ENCODE peak calls at places on chromosomes 12 and 14, in six cellular contexts. G, H, M, T, I and O are unnamed samples.

GRCh38 chr12:27331299-27331926 is 1.2 kb upstream of the BMAL2 start:
- DNase-seq in M (peak), I (peak), T (peak), G (no peak), H (peak), O (peak)

GRCh38 chr14:103908580-103908979 is 19.7 kb upstream of the TDRD9 start:
- DNase-seq in H (no peak), I (no peak), M (no peak), T (no peak), G (no peak), O (no peak)

GRCh38 chr12:93156091-93156490 is 221.6 kb upstream of the NUDT4 start:
- DNase-seq in M (no peak), I (no peak), G (no peak), T (no peak), H (no peak), O (peak)

GRCh38 chr12:91565246-91565645 is 382.6 kb upstream of the DCN start:
- DNase-seq in T (no peak), M (peak), I (peak), H (peak), G (no peak), O (peak)

GRCh38 chr12:5889381-5890047 is 55.5 kb downstream of the ANO2 start:
- DNase-seq in G (no peak), H (no peak), M (no peak), T (no peak), I (no peak), O (no peak)

GRCh38 chr14:101960225-101960624 is 4.1 kb upstream of the DYNC1H1 start:
- DNase-seq in M (no peak), I (no peak), T (no peak), H (peak), G (no peak), O (no peak)

GRCh38 chr12:16482726-16483125 is 123.2 kb downstream of the LMO3 start:
- DNase-seq in M (peak), H (no peak), T (no peak), G (no peak), I (peak), O (no peak)

GRCh38 chr14:69749956-69750355 is 17.0 kb upstream of the SRSF5 start:
- DNase-seq in G (no peak), M (no peak), H (no peak), I (no peak), T (no peak), O (no peak)

GRCh38 chr12:26106347-26106746 is 18.5 kb downstream of the BHLHE41 start:
- DNase-seq in G (no peak), H (no peak), I (no peak), M (no peak), T (no peak), O (no peak)

GRCh38 chr12:109163150-109163549 is 46.8 kb downstream of the ACACB start:
- DNase-seq in I (no peak), M (no peak), H (no peak), T (no peak), G (no peak), O (no peak)

GRCh38 chr12:43226151-43226550 is 325.9 kb downstream of the ADAMTS20 start:
- DNase-seq in T (no peak), G (no peak), H (no peak), I (no peak), M (no peak), O (no peak)

GRCh38 chr12:1576410-1577240 is 17.8 kb downstream of the FBXL14 start:
- DNase-seq in G (no peak), H (no peak), M (peak), I (peak), T (no peak), O (no peak)

GRCh38 chr12:46209914-46210834 is 58.7 kb downstream of the SLC38A1 start:
- DNase-seq in G (no peak), H (peak), I (no peak), M (no peak), T (no peak), O (peak)

GRCh38 chr12:7645395-7646177 is 20.1 kb downstream of the APOBEC1 start:
- DNase-seq in H (peak), G (no peak), I (peak), M (peak), T (peak), O (peak)

GRCh38 chr12:124152733-124153132 is 142.2 kb upstream of the RFLNA start:
- DNase-seq in I (no peak), H (no peak), M (no peak), G (no peak), T (no peak), O (no peak)

GRCh38 chr14:103019827-103020226 is 37.5 kb downstream of the CDC42BPB start:
- DNase-seq in G (no peak), H (no peak), M (no peak), T (no peak), I (no peak), O (peak)

GRCh38 chr14:41167040-41167439 is 439.6 kb upstream of the LRFN5 start:
- DNase-seq in T (no peak), G (no peak), H (no peak), I (no peak), M (no peak), O (no peak)

GRCh38 chr12:115158816-115159215 is 474.8 kb upstream of the TBX3 start:
- DNase-seq in G (no peak), T (no peak), M (no peak), I (no peak), H (no peak), O (no peak)

GRCh38 chr12:19759229-19759628 is 319.9 kb downstream of the AEBP2 start:
- DNase-seq in T (no peak), H (no peak), G (no peak), I (peak), M (peak), O (peak)

GRCh38 chr12:96890331-96890730 is 16.7 kb upstream of the NEDD1 start:
- DNase-seq in M (no peak), I (no peak), T (no peak), G (no peak), H (no peak), O (no peak)

GRCh38 chr14:52052991-52053390 is 15.9 kb downstream of the NID2 start:
- DNase-seq in H (no peak), G (no peak), I (peak), T (no peak), M (peak), O (no peak)

GRCh38 chr14:68589447-68590232 is 203.2 kb downstream of the ZFP36L1 start:
- DNase-seq in I (peak), G (no peak), M (peak), H (no peak), T (no peak), O (no peak)

GRCh38 chr12:120831648-120832267 is 72.4 kb downstream of the SPPL3 start:
- DNase-seq in M (no peak), I (no peak), H (no peak), G (no peak), T (no peak), O (no peak)

GRCh38 chr14:97106166-97106565 is 309.0 kb downstream of the VRK1 start:
- DNase-seq in G (no peak), H (no peak), I (no peak), M (no peak), T (no peak), O (no peak)

GRCh38 chr12:51749986-51750317 is 98.6 kb downstream of the FIGNL2 start:
- DNase-seq in G (no peak), T (no peak), H (no peak), I (no peak), M (no peak), O (no peak)

GRCh38 chr14:89921896-89922548 is 32.5 kb downstream of the EFCAB11 start:
- DNase-seq in T (peak), H (no peak), I (peak), G (no peak), M (peak), O (peak)

GRCh38 chr14:32584079-32584478 is 255.0 kb downstream of the AKAP6 start:
- DNase-seq in I (no peak), G (no peak), H (no peak), M (no peak), T (no peak), O (peak)

GRCh38 chr14:83004456-83005006 is 1470.9 kb upstream of the SEL1L start:
- DNase-seq in M (no peak), H (no peak), I (no peak), G (no peak), T (no peak), O (no peak)

GRCh38 chr12:53499261-53500118 is at the start of gene MAP3K12:
- DNase-seq in T (no peak), H (peak), M (peak), G (no peak), I (peak), O (peak)

GRCh38 chr14:78576437-78577166 is 406.4 kb downstream of the NRXN3 start:
- DNase-seq in G (no peak), T (no peak), I (no peak), M (no peak), H (no peak), O (no peak)

GRCh38 chr14:39568809-39569538 is 136.7 kb upstream of the FBXO33 start:
- DNase-seq in T (no peak), H (no peak), M (no peak), I (no peak), G (no peak), O (no peak)